ENCODE peak calls at places on chromosomes 6 and 20, in four cellular contexts. N is upper lobe of left lung, E is HepG2, J is colonic mucosa. H is an unnamed sample. For H3K9me3 and H3K27me3, the result is how much of the 10 kb centered on the place peaks cover.

GRCh38 chr6:14638932-14639875 is 521.6 kb downstream of the CD83 start:
- DNase-seq in N (no peak), E (no peak), J (peak), H (no peak)

GRCh38 chr6:42735976-42736375 is 9.9 kb downstream of the TBCC start:
- DNase-seq in N (no peak), E (no peak), J (no peak), H (no peak)

GRCh38 chr20:45890997-45891983 is at the start of the genes CTSA and NEURL2:
- DNase-seq in N (peak), E (peak), J (peak), H (peak)

GRCh38 chr20:57514273-57514751 is 10.6 kb downstream of the CTCFL start:
- DNase-seq in N (no peak), E (peak), J (peak), H (no peak)

GRCh38 chr6:112802154-112802553 is 455.0 kb downstream of the RFPL4B start:
- DNase-seq in N (no peak), E (no peak), J (no peak), H (no peak)

GRCh38 chr6:56520218-56520617 is 122.5 kb downstream of the DST start:
- DNase-seq in N (no peak), E (no peak), J (no peak), H (no peak)

GRCh38 chr20:58813369-58813768 is 37.3 kb downstream of the GNAS-AS1 start:
- DNase-seq in N (no peak), E (no peak), J (no peak), H (no peak)

GRCh38 chr20:44650777-44651493 is 564 bp downstream of the ADA start:
- DNase-seq in N (no peak), E (no peak), J (peak), H (peak)

GRCh38 chr6:52533491-52533890 is 43.4 kb downstream of the TRAM2 start:
- DNase-seq in N (no peak), E (no peak), J (no peak), H (no peak)

GRCh38 chr20:48919336-48919881 is 2.1 kb upstream of the ARFGEF2 start:
- DNase-seq in N (no peak), E (no peak), J (no peak), H (no peak)

GRCh38 chr20:48920527-48921167 is 864 bp upstream of the ARFGEF2 start:
- DNase-seq in N (no peak), E (no peak), J (no peak), H (no peak)

GRCh38 chr20:48921168-48921882 is at the start of gene ARFGEF2:
- DNase-seq in N (peak), E (peak), J (peak), H (peak)

GRCh38 chr20:48921883-48922867 is 664 bp downstream of the ARFGEF2 start:
- DNase-seq in N (no peak), E (peak), J (peak), H (no peak)

DNA sequence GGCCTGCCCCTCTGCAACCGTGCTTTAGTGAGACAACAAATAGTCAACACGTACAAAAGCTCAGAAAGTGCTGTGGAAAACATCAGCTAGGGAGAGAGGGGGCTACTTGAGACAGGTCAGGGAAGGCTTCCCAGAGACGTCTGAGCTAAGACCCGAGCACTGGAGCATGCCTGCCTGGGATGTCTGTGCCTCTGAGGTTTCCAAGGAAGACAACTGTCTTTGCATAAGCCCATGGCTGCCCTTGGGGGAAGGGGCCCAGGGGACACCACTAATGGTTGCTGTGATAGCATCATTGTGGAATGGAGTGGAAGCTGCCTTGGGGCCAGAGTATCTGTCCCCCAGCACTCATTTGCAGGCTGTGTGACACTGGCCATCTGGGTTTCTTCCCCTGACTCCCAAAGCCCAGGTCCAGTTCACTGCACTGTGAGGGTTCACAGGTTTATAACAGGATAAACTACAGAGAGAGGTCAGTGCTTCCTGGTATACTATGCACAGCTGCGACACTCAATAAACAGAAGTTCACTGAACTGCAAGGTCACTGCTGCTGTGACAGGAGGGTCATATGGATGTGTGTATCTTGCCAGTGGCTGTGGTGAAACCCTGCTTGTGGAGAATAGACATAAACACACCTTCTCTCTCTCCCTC is 1.5 kb upstream of the ARFGEF2 start:
- DNase-seq in N (no peak), E (peak), J (peak), H (no peak)
- H3K27ac ChIP-seq in N (no peak), E (peak), J (peak), H (no peak)

DNA sequence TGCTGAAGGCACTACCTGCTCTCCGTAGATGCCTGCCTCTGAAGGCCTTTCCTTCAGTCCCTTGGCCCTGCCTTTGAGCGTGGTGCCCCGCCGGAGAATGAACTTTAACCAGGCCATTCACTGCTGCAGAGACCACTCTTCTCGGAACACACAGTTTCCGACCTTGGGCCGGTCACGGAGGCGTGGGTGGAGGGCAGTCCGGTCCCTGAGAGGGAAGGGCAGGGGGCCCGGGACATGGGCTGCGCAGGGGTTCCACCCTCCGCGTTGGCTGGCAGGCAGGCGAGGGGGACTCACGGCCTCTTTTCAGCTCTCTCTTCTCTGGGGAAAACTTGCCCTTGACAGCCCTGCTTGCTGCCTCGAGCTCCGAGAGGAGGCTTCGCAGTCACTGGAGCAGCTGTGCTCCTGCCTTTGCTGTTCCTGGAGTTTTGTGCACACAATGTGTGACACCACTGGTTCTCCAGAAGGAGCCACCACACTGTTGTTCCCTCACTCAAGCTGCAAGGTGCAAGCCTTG is 187.8 kb downstream of the SMOC2 start:
- DNase-seq in N (peak), E (no peak), J (no peak), H (no peak)
- H3K9me3 ChIP-seq in N (under half), E (under half), J (under half), H (under half)

GRCh38 chr6:3249821-3250220 is 8.9 kb upstream of the PSMG4 start:
- DNase-seq in N (no peak), E (no peak), J (no peak), H (no peak)

GRCh38 chr6:3251462-3252314 is 7.1 kb upstream of the PSMG4 start:
- DNase-seq in N (no peak), E (peak), J (peak), H (peak)

GRCh38 chr6:3252861-3253596 is 5.7 kb upstream of the PSMG4 start:
- DNase-seq in N (no peak), E (no peak), J (no peak), H (no peak)

GRCh38 chr6:3252369-3252768 is 6.4 kb upstream of the PSMG4 start:
- DNase-seq in N (no peak), E (peak), J (no peak), H (no peak)

GRCh38 chr6:3250278-3250677 is 8.5 kb upstream of the PSMG4 start:
- DNase-seq in N (no peak), E (no peak), J (no peak), H (no peak)
- H3K27me3 ChIP-seq in N (under half), E (under half), J (under half), H (under half)

DNA sequence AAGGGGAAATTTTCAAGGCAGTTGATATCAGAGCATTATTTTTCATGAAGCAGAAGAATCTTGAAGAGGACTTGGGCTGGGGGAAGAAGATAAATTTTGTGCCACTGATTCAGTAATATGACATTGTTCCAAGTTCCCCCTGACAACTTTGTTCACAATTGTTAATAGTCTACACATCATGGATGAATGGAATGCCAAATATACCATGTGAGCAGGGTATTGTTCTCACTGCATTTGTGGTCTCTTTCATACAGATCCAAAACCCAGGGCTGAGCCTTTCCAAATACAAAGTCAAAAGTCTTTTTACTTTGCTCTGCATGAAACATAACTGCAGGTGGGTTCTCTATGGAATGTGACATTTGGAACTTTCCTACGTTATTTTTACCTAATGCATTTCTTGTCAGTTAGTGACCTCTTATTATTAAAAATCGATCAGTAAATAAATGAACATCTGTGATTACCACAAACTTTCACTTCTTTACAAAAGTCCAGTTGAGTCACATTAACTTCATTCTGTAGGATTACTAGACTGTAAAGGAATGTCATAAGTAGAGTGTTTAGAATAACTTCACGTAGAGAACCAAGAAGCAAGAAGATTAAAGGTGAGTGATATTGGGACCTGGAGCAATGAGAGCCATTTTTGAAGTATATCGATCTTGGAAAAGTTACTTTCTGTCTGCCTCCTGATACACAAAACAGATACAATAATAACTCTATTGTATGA is 100.9 kb downstream of the RCAN2 start:
- DNase-seq in N (no peak), E (no peak), J (no peak), H (no peak)
- H3K27ac ChIP-seq in N (no peak), E (no peak), J (no peak), H (no peak)

DNA sequence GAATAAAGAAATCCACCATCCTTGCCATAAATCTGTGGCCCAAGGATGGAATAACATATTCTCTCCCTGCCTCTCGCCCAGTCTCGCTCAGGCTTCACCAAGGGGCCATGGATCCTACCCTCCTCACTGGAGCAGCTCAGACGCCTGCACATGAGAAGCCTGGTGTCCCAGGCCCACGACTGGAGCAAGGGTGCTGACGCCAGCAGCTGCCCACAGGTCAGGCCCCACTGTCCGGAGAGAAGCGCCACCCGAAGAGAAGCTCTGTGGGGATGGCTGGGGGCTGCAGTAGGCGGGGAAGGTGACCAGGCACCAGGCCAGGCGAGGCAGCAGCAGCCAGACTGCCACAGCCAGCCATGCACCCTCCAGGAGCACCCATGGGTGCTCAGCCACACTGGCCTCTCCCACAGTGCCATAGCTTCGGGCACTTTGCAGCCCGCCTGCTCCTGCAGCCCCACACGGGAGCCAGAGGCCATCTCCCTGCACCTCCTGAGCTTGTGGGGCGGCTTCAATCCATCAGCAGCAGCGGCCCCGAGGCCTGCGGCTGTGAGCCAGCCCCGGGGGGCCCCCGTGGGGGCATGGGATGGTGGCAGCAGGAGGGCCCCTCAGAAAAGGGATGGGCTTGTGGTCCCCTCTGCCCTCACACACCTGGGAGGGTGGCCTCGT is 286.2 kb upstream of the SGK1 start:
- DNase-seq in N (peak), E (no peak), J (no peak), H (no peak)
- H3K9me3 ChIP-seq in N (under half), E (under half), J (under half), H (under half)

DNA sequence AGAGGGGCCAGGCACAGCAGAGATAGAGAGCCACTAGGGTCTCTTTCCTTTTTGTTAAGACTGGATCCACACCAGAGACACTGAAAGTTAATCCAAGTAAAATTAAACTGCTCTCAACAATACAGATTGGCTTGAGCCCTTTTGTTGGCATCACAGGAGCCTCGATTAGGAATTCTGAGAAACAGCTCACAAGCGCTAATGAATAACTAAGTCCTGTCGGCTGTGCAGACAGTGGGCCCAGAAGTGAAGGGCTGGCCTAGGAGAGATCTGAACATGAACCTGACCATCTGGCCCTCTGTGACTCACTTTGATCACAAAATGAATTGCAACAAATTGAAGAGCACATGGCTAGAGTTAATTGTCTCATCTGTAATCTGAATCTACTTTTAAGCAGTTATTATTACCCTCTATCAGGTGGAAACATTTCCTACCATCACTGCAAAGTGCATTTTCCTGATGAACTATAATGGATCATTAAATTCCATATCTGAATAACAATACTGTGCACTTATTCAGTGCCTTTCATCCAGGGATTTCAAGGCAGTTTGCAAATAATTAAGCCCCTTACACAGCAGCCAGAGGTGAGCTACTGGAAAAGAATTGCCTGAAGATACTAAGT is 3.2 kb downstream of the BACH2 start:
- DNase-seq in N (no peak), E (no peak), J (no peak), H (no peak)
- H3K27me3 ChIP-seq in N (under half), E (half or more), J (under half), H (under half)

GRCh38 chr6:126743051-126743450 is 375.4 kb upstream of the RSPO3 start:
- DNase-seq in N (no peak), E (no peak), J (no peak), H (no peak)
- H3K27ac ChIP-seq in N (no peak), E (no peak), J (no peak), H (no peak)

H was measured in CD4-positive, alpha-beta T cell.